ENCODE peak calls at places on chromosomes 5 and 9, in nine cellular contexts. R is astrocyte of the cerebellum; X is effector memory CD4-positive, alpha-beta T cell; O is stimulated activated CD4-positive, alpha-beta T cell treated with anti-CD3 and anti-CD28 coated beads, Interleukin-1b, Interleukin-23, amount 100 ng/mL, for 48 hours; K is lung microvascular endothelial cell; A is T-helper 2 cell; I is OCI-M1; L is erythroblast; U is ecto neural progenitor cell. H is an unnamed sample.

GRCh38 chr9:123679330-123679987 is 250.5 kb downstream of the DENND1A start:
- DNase-seq in R (no peak), X (no peak), O (no peak), K (no peak), A (no peak), I (no peak), L (no peak), U (no peak), H (peak)

GRCh38 chr9:135282001-135282731 is 194.7 kb downstream of the OLFM1 start:
- DNase-seq in R (no peak), X (no peak), O (peak), K (peak), A (no peak), I (no peak), L (peak), U (no peak), H (peak)

GRCh38 chr9:137970686-137971476 is 93.3 kb downstream of the CACNA1B start:
- DNase-seq in R (no peak), X (no peak), O (no peak), K (no peak), A (no peak), I (no peak), L (no peak), U (peak), H (no peak)

GRCh38 chr9:137143459-137143858 is 4.5 kb downstream of the GRIN1 start:
- DNase-seq in R (no peak), X (no peak), O (no peak), K (no peak), A (no peak), I (no peak), L (no peak), U (no peak), H (no peak)

GRCh38 chr9:83065233-83065632 is 2.3 kb upstream of the RASEF start:
- DNase-seq in R (no peak), X (no peak), O (no peak), K (no peak), A (no peak), I (no peak), L (no peak), U (no peak), H (peak)

GRCh38 chr5:180202939-180203573 is 6.0 kb downstream of the RASGEF1C start:
- DNase-seq in R (no peak), X (no peak), O (no peak), K (no peak), A (no peak), I (no peak), L (no peak), U (no peak), H (no peak)

GRCh38 chr5:51521583-51521982 is 138.3 kb downstream of the ISL1 start:
- DNase-seq in R (no peak), X (no peak), O (no peak), K (no peak), A (no peak), I (no peak), L (no peak), U (no peak), H (no peak)

GRCh38 chr5:27311544-27311943 is 273.2 kb upstream of the CDH9 start:
- DNase-seq in R (peak), X (no peak), O (no peak), K (no peak), A (no peak), I (no peak), L (no peak), U (no peak), H (no peak)

GRCh38 chr9:130963916-130964315 is 24.9 kb upstream of the FIBCD1 start:
- DNase-seq in R (no peak), X (no peak), O (no peak), K (no peak), A (no peak), I (no peak), L (no peak), U (no peak), H (no peak)

GRCh38 chr5:6745706-6746217 is 32.5 kb downstream of the TENT4A start:
- DNase-seq in R (peak), X (peak), O (no peak), K (peak), A (no peak), I (peak), L (peak), U (no peak), H (peak)

GRCh38 chr5:177496111-177497010 is 1.0 kb downstream of the PDLIM7 start:
- DNase-seq in R (peak), X (no peak), O (no peak), K (peak), A (no peak), I (peak), L (peak), U (peak), H (peak)

GRCh38 chr9:86795861-86796497 is 151.3 kb downstream of the GAS1 start:
- DNase-seq in R (peak), X (no peak), O (no peak), K (no peak), A (no peak), I (no peak), L (no peak), U (no peak), H (no peak)

GRCh38 chr5:56233230-56233629 is at the start of gene ANKRD55:
- DNase-seq in R (no peak), X (no peak), O (no peak), K (no peak), A (no peak), I (no peak), L (no peak), U (peak), H (peak)